ENCODE peak calls at places on chromosome 4, in nine cellular contexts. M is caudate nucleus; C is iris pigment epithelial cell; P is cerebellum; F is left ventricle myocardium inferior; A is fibroblast of pulmonary artery; L is SW 1271; K is stimulated activated CD4-positive, alpha-beta T cell treated with anti-CD3 and anti-CD28 coated beads, Interleukin-12 subunit alpha, Interleukin-12 subunit beta, amount 100 ng/mL, for 24 hours; O is aorta. T is an unnamed sample.

GRCh38 chr4:108118505-108118904 is 50.2 kb downstream of the LEF1 start:
- DNase-seq in M (no peak), C (peak), P (no peak), F (no peak), A (no peak), L (no peak), K (no peak), O (no peak), T (no peak)

GRCh38 chr4:38488891-38489861 is 174.8 kb upstream of the KLF3 start:
- DNase-seq in M (no peak), C (peak), P (no peak), F (no peak), A (peak), L (no peak), K (no peak), O (no peak), T (no peak)

GRCh38 chr4:6421397-6421796 is 51.0 kb downstream of the PPP2R2C start:
- DNase-seq in M (no peak), C (no peak), P (no peak), F (no peak), A (no peak), L (no peak), K (no peak), O (no peak), T (no peak)

GRCh38 chr4:145482209-145483021 is 762 bp downstream of the SMAD1 start:
- DNase-seq in M (peak), C (peak), P (peak), F (peak), A (peak), L (peak), K (peak), O (peak), T (peak)

GRCh38 chr4:158410272-158410671 is 111.4 kb upstream of the RXFP1 start:
- DNase-seq in M (no peak), C (peak), P (no peak), F (no peak), A (peak), L (no peak), K (no peak), O (no peak), T (no peak)

GRCh38 chr4:31068257-31069075 is 348.3 kb downstream of the PCDH7 start:
- DNase-seq in M (no peak), C (no peak), P (no peak), F (no peak), A (no peak), L (no peak), K (no peak), O (no peak), T (no peak)

GRCh38 chr4:94472056-94472826 is 20.5 kb downstream of the PDLIM5 start:
- DNase-seq in M (no peak), C (peak), P (no peak), F (no peak), A (peak), L (peak), K (no peak), O (no peak), T (no peak)

GRCh38 chr4:111027526-111027925 is 404.6 kb upstream of the PITX2 start:
- DNase-seq in M (no peak), C (peak), P (no peak), F (no peak), A (peak), L (no peak), K (no peak), O (no peak), T (no peak)

GRCh38 chr4:41268721-41269517 is 12.2 kb downstream of the UCHL1 start:
- DNase-seq in M (no peak), C (no peak), P (no peak), F (no peak), A (no peak), L (no peak), K (no peak), O (no peak), T (no peak)

GRCh38 chr4:173522160-173522873 is 7.7 kb downstream of the HAND2 start:
- DNase-seq in M (no peak), C (peak), P (peak), F (peak), A (peak), L (no peak), K (no peak), O (peak), T (peak)

GRCh38 chr4:113509851-113510250 is 251.7 kb downstream of the CAMK2D start:
- DNase-seq in M (no peak), C (no peak), P (no peak), F (no peak), A (no peak), L (no peak), K (no peak), O (no peak), T (no peak)

GRCh38 chr4:142850478-142850877 is 4.4 kb upstream of the INPP4B start:
- DNase-seq in M (no peak), C (no peak), P (no peak), F (no peak), A (peak), L (no peak), K (no peak), O (no peak), T (no peak)

GRCh38 chr4:117001077-117001476 is 84.3 kb downstream of the TRAM1L1 start:
- DNase-seq in M (no peak), C (no peak), P (no peak), F (no peak), A (no peak), L (no peak), K (no peak), O (no peak), T (no peak)

GRCh38 chr4:77022581-77023133 is 53.1 kb downstream of the CCNI start:
- DNase-seq in M (no peak), C (peak), P (no peak), F (no peak), A (peak), L (no peak), K (no peak), O (no peak), T (no peak)

GRCh38 chr4:139509727-139510410 is 46.1 kb downstream of the SETD7 start:
- DNase-seq in M (no peak), C (peak), P (peak), F (no peak), A (peak), L (no peak), K (no peak), O (no peak), T (no peak)

GRCh38 chr4:38684271-38684670 is 20.3 kb downstream of the KLF3 start:
- DNase-seq in M (no peak), C (no peak), P (no peak), F (no peak), A (no peak), L (no peak), K (no peak), O (no peak), T (no peak)

GRCh38 chr4:172683016-172683415 is 485.6 kb upstream of the GALNT7 start:
- DNase-seq in M (no peak), C (peak), P (no peak), F (no peak), A (no peak), L (no peak), K (no peak), O (no peak), T (no peak)

GRCh38 chr4:113327513-113327912 is 278.1 kb downstream of the ANK2 start:
- DNase-seq in M (no peak), C (no peak), P (no peak), F (no peak), A (peak), L (no peak), K (no peak), O (no peak), T (peak)

GRCh38 chr4:1081689-1082040 is 31.7 kb downstream of the RNF212 start:
- DNase-seq in M (no peak), C (peak), P (no peak), F (no peak), A (peak), L (no peak), K (no peak), O (no peak), T (no peak)

GRCh38 chr4:120443111-120443510 is 376.5 kb upstream of the MAD2L1 start:
- DNase-seq in M (no peak), C (peak), P (no peak), F (no peak), A (peak), L (no peak), K (no peak), O (no peak), T (no peak)

GRCh38 chr4:151169223-151169622 is 69.8 kb downstream of the RPS3A start:
- DNase-seq in M (peak), C (peak), P (no peak), F (peak), A (peak), L (no peak), K (no peak), O (peak), T (peak)

GRCh38 chr4:52665592-52665991 is 6.5 kb upstream of the USP46 start:
- DNase-seq in M (no peak), C (peak), P (no peak), F (no peak), A (peak), L (no peak), K (no peak), O (no peak), T (no peak)

GRCh38 chr4:49058306-49058705 is 72.2 kb downstream of the CWH43 start:
- DNase-seq in M (no peak), C (no peak), P (no peak), F (no peak), A (no peak), L (no peak), K (no peak), O (no peak), T (no peak)

T was measured in uterus.